ENCODE peak calls at places on chromosomes 5 and 9, in five cellular contexts. H is sigmoid colon, M is left ventricle myocardium inferior, O is hepatocyte, I is right cardiac atrium. T is an unnamed sample.

GRCh38 chr5:179427676-179428056 is 82.4 kb upstream of the ADAMTS2 start:
- DNase-seq in O (no peak), I (no peak), H (no peak), M (peak; percentile 4), T (no peak)

GRCh38 chr5:113264061-113264460 is 170.7 kb downstream of the TSSK1B start:
- DNase-seq in H (no peak), I (no peak), M (no peak), O (peak; percentile 19), T (no peak)

GRCh38 chr5:150544606-150545219 is 36.8 kb downstream of the NDST1 start:
- DNase-seq in I (peak; percentile 92), O (peak; percentile 83), M (peak; percentile 74), H (peak; percentile 80), T (peak; percentile 70)

GRCh38 chr9:86557063-86557766 is 203.0 kb upstream of the TUT7 start:
- DNase-seq in M (no peak), H (peak; percentile 81), I (no peak), O (peak; percentile 50), T (no peak)

GRCh38 chr5:138138949-138139775 is at the start of gene NME5:
- DNase-seq in H (peak; percentile 72), M (peak; percentile 67), I (peak; percentile 90), O (peak; percentile 66), T (peak; percentile 20)

GRCh38 chr5:124444147-124444775 is 302.2 kb downstream of the ZNF608 start:
- DNase-seq in O (no peak), H (no peak), I (no peak), M (no peak), T (no peak)

GRCh38 chr5:42005561-42006153 is 80.6 kb downstream of the FBXO4 start:
- DNase-seq in I (no peak), O (peak; percentile 45), M (no peak), H (no peak), T (peak; percentile 62)

GRCh38 chr9:79574716-79575242 is 3.0 kb downstream of the TLE4 start:
- DNase-seq in M (no peak), I (no peak), H (no peak), O (no peak), T (no peak)

GRCh38 chr9:79165006-79165405 is 406.8 kb upstream of the TLE4 start:
- DNase-seq in H (no peak), M (no peak), O (no peak), I (no peak), T (peak; percentile 53)

GRCh38 chr5:118592234-118592633 is 396.1 kb downstream of the DTWD2 start:
- DNase-seq in I (no peak), H (no peak), O (no peak), M (no peak), T (no peak)

DNA sequence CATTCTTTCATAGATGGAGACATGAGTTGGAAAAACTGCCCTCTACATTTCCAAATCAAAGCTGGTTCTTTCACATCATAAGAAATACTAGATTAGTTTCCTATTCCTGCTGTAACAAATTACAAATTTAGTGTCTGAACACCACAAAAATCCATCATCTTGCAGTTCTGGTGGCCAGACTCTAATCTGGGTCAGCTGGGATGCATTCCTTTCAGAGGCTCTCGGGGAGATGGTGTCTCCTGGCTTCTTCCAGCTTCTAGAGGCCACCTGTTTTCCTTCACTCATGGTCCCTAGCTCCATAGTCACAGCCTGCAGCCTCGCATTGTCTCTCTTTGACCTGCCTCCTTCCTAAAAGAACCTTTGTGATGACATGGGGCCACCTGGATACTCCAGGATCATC is 65.2 kb downstream of the RETREG1 start:
- DNase-seq in M (no peak), H (no peak), O (no peak), I (no peak), T (no peak)
- H3K27ac ChIP-seq in M (peak overlapping the region; percentile 71), H (no peak overlapping the region), O (no peak overlapping the region), I (no peak overlapping the region), T (no peak overlapping the region)

DNA sequence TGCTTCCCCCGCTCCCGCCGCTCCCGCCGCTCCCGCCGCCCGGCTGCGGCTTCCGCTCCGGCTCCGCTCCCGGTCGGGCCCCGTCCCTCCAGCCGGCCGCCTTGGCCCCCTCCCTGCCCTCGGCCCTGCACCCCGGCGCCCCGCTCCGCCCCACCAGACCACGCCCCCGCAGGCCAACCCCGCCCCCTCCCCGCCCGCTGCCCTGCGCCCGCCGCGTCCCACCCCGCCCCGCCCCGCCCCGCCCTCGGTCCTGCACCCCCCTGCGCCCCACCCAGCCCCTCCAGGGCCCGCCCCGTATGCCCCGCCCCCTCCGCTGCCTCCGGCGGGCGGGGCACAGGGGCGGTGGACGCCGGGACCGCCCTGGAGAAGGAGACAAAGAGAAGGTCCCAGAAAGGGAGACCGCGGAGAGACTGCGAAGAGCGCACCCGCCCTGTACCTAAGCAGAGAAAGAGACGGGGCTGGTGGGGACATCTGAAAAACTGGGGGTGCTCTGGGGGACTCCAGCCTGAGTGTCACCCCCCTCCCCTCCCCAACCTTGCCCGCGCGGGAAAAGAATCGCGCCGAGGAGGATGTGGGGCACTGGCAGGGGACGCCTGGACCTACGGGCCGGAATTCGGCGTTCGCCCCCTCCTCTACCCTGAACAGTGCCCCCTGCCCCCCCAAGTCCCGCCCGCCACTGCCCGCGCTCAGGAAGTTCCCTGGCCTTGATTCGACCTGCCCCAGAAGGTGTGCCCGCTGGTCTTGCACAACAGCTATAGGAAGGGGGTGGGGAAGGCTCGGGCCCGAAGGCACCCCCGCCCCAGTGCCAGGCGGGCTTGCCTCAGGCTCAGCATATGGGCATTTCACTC is 42.9 kb upstream of the STXBP1 start:
- DNase-seq in H (peak; percentile 92), M (peak; percentile 84), O (peak; percentile 95), I (peak; percentile 91), T (peak; percentile 87)
- H3K4me1 ChIP-seq in H (no peaks in the 10 kb centered on the region), M (peaks cover 53% of the 10 kb centered on the region), O (peaks cover 46% of the 10 kb centered on the region), I (peaks cover 5% of the 10 kb centered on the region), T (peaks cover 58% of the 10 kb centered on the region)

GRCh38 chr5:172854958-172855357 is 20.9 kb downstream of the ERGIC1 start:
- DNase-seq in M (no peak), H (no peak), I (peak; percentile 43), O (no peak), T (no peak)

GRCh38 chr5:172857982-172858381 is 23.9 kb downstream of the ERGIC1 start:
- DNase-seq in O (no peak), M (no peak), I (no peak), H (no peak), T (no peak)

GRCh38 chr5:172854451-172854871 is 20.4 kb downstream of the ERGIC1 start:
- DNase-seq in M (peak; percentile 51), H (peak; percentile 88), O (no peak), I (peak; percentile 82), T (no peak)

GRCh38 chr5:172855597-172856292 is 21.7 kb downstream of the ERGIC1 start:
- DNase-seq in O (no peak), I (peak; percentile 70), M (peak; percentile 61), H (peak; percentile 85), T (no peak)

GRCh38 chr5:172856336-172856735 is 22.3 kb downstream of the ERGIC1 start:
- DNase-seq in I (no peak), M (no peak), O (no peak), H (no peak), T (no peak)
- H3K27ac ChIP-seq in I (peak overlapping the region; percentile 40), M (peak overlapping the region; percentile 96), O (no peak overlapping the region), H (peak overlapping the region; percentile 95), T (no peak overlapping the region)

GRCh38 chr5:176542135-176542595 is 5.0 kb upstream of the RNF44 start:
- DNase-seq in O (no peak), M (peak; percentile 34), H (no peak), I (peak; percentile 74), T (no peak)
- H3K4me1 ChIP-seq in O (peaks cover 40% of the 10 kb centered on the region), M (peaks cover 54% of the 10 kb centered on the region), H (no peaks in the 10 kb centered on the region), I (no peaks in the 10 kb centered on the region), T (peaks cover 51% of the 10 kb centered on the region)

T was measured in PC-3.